ENCODE peak calls at places on chromosomes 6 and 20, in four cellular contexts. V, M, Y and W are unnamed samples.
A peak's percentile ranks its signal among the peaks of the same experiment; 100 is the strongest.

GRCh38 chr6:158850807-158851115 is 31.6 kb upstream of the EZR start:
- DNase-seq in V (no peak), M (no peak), Y (no peak), W (no peak)

GRCh38 chr6:4210619-4211419 is 75.4 kb upstream of the ECI2 start:
- DNase-seq in V (peak; percentile 22), M (peak; percentile 70), Y (peak; percentile 15), W (no peak)

GRCh38 chr6:130167655-130168054 is 55.1 kb downstream of the SAMD3 start:
- DNase-seq in V (no peak), M (no peak), Y (no peak), W (no peak)

GRCh38 chr20:4366076-4366475 is 350.7 kb upstream of the RNF24 start:
- DNase-seq in V (no peak), M (no peak), Y (no peak), W (no peak)

GRCh38 chr20:64112691-64113443 is 5.5 kb upstream of the NPBWR2 start:
- DNase-seq in V (no peak), M (no peak), Y (no peak), W (no peak)

GRCh38 chr6:87198496-87198895 is 43.1 kb downstream of the ZNF292 start:
- DNase-seq in V (no peak), M (no peak), Y (no peak), W (no peak)

GRCh38 chr6:145723646-145724045 is 11.7 kb downstream of the EPM2A start:
- DNase-seq in V (peak; percentile 16), M (no peak), Y (no peak), W (no peak)

GRCh38 chr6:100823041-100823440 is 58.1 kb downstream of the ASCC3 start:
- DNase-seq in V (no peak), M (no peak), Y (no peak), W (no peak)

GRCh38 chr6:45483501-45483900 is 105.8 kb upstream of the SUPT3H start:
- DNase-seq in V (no peak), M (no peak), Y (no peak), W (no peak)

GRCh38 chr20:51525241-51526104 is 17.0 kb downstream of the NFATC2 start:
- DNase-seq in V (no peak), M (no peak), Y (peak; percentile 34), W (no peak)

GRCh38 chr6:42898891-42899361 is 16.9 kb upstream of the PTCRA start:
- DNase-seq in V (peak; percentile 52), M (peak; percentile 90), Y (peak; percentile 63), W (peak; percentile 10)

GRCh38 chr6:110355031-110355430 is 3.1 kb downstream of the METTL24 start:
- DNase-seq in V (no peak), M (no peak), Y (no peak), W (no peak)

GRCh38 chr6:158970640-158971291 is 29.2 kb downstream of the RSPH3 start:
- DNase-seq in V (no peak), M (no peak), Y (no peak), W (no peak)

GRCh38 chr6:28922841-28923317 is 906 bp downstream of the TRIM27 start:
- DNase-seq in V (no peak), M (peak; percentile 27), Y (peak; percentile 7), W (no peak)

GRCh38 chr6:134477991-134478635 is 160.2 kb upstream of the SGK1 start:
- DNase-seq in V (peak; percentile 23), M (no peak), Y (no peak), W (no peak)

GRCh38 chr6:105135056-105135455 is 44.8 kb downstream of the POPDC3 start:
- DNase-seq in V (peak; percentile 36), M (no peak), Y (no peak), W (no peak)

GRCh38 chr6:28742668-28743270 is 181.0 kb downstream of the TRIM27 start:
- DNase-seq in V (peak; percentile 15), M (no peak), Y (no peak), W (no peak)

GRCh38 chr6:66396549-66396948 is 689.5 kb upstream of the EYS start:
- DNase-seq in V (no peak), M (no peak), Y (no peak), W (no peak)

GRCh38 chr6:30880563-30881252 is 3.6 kb upstream of the DDR1 start:
- DNase-seq in V (no peak), M (no peak), Y (no peak), W (no peak)

GRCh38 chr6:150236544-150236943 is 93.7 kb downstream of the PPP1R14C start:
- DNase-seq in V (no peak), M (no peak), Y (no peak), W (no peak)

GRCh38 chr6:124780621-124781020 is 181.6 kb upstream of the RNF217 start:
- DNase-seq in V (no peak), M (no peak), Y (no peak), W (no peak)

GRCh38 chr6:124772733-124773319 is 189.4 kb upstream of the RNF217 start:
- DNase-seq in V (no peak), M (no peak), Y (no peak), W (no peak)

GRCh38 chr6:124783344-124783743 is 178.9 kb upstream of the RNF217 start:
- DNase-seq in V (no peak), M (no peak), Y (no peak), W (no peak)

GRCh38 chr6:124777834-124778233 is 184.4 kb upstream of the RNF217 start:
- DNase-seq in V (no peak), M (no peak), Y (no peak), W (no peak)
- H3K4me1 ChIP-seq in V (no peaks in the 10 kb centered on the region), M (no peaks in the 10 kb centered on the region), Y (no peaks in the 10 kb centered on the region), W (no peaks in the 10 kb centered on the region)

GRCh38 chr20:57703013-57703412 is 6.8 kb downstream of the PMEPA1 start:
- DNase-seq in V (no peak), M (no peak), Y (no peak), W (no peak)

GRCh38 chr20:57701651-57702050 is 8.2 kb downstream of the PMEPA1 start:
- DNase-seq in V (no peak), M (no peak), Y (no peak), W (no peak)

GRCh38 chr20:57702521-57702920 is 7.3 kb downstream of the PMEPA1 start:
- DNase-seq in V (no peak), M (no peak), Y (no peak), W (no peak)

GRCh38 chr20:57701090-57701489 is 8.7 kb downstream of the PMEPA1 start:
- DNase-seq in V (no peak), M (no peak), Y (no peak), W (no peak)

DNA sequence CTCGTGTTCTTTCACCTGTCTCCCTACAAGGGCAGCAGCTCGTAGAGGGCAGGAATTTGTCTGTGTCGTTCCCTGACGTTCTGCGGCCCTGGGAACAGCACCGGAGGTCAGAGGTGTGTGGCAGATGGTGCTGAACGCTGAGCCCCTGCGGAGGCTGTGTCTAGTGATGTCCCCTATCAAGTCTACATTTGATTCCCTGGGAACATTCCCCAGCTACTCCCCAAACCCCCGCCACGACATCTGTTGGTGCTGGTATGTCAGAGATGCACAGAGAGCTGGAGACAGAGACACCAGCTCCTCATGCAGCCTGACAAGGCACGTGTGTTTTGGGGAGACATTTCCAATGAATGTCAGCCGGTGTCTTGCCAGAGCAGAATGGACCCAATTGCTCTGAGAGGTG is 7.7 kb downstream of the PMEPA1 start:
- DNase-seq in V (no peak), M (no peak), Y (no peak), W (no peak)
- H3K4me1 ChIP-seq in V (peaks cover 22% of the 10 kb centered on the region), M (peaks cover 18% of the 10 kb centered on the region), Y (no peaks in the 10 kb centered on the region), W (peaks cover 25% of the 10 kb centered on the region)

GRCh38 chr20:57441510-57442154 is 50.4 kb downstream of the RBM38 start:
- DNase-seq in V (no peak), M (no peak), Y (no peak), W (no peak)

GRCh38 chr20:57442160-57442887 is 51.1 kb downstream of the RBM38 start:
- DNase-seq in V (no peak), M (no peak), Y (no peak), W (no peak)

GRCh38 chr20:57439993-57440392 is 48.8 kb downstream of the RBM38 start:
- DNase-seq in V (no peak), M (no peak), Y (no peak), W (no peak)

GRCh38 chr20:57439432-57439831 is 48.2 kb downstream of the RBM38 start:
- DNase-seq in V (no peak), M (no peak), Y (no peak), W (no peak)

GRCh38 chr20:57440678-57441509 is 49.7 kb downstream of the RBM38 start:
- DNase-seq in V (no peak), M (peak; percentile 22), Y (no peak), W (no peak)
- H3K4me1 ChIP-seq in V (peaks cover 5% of the 10 kb centered on the region), M (peaks cover 13% of the 10 kb centered on the region), Y (peaks cover under 1% of the 10 kb centered on the region), W (peaks cover 27% of the 10 kb centered on the region)

DNA sequence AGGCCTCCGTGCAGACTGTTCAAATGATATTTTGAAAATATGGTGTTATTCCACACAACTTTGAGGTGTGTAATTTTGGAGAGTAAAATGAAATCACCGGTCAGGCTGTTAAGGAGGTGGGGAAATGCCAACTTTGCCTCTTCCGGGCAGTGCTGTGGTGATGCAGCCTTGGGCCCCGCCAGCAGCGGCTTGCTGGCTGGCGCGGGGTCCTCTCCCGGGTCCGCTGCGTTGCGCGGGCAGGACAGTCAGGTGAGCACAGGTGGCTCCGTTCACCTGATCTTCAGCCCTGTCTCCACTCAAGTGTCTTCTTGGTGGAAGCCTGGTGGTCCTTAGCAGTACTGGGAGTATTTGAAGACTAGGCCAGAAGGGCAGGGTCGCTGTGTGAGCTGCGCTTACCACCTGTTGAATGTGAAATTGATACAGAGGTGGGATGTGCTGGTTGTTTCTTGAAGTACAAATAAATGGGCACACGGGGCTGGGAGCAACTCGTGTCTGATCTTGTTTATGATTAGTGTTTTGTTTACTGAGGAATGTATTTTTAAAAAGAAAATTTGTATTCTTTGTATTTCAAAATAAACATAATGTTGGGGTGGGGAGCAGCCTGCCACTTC is 184.2 kb downstream of the ARID1B start:
- DNase-seq in V (no peak), M (no peak), Y (no peak), W (no peak)
- H3K4me1 ChIP-seq in V (peaks cover 13% of the 10 kb centered on the region), M (peaks cover 20% of the 10 kb centered on the region), Y (no peaks in the 10 kb centered on the region), W (peaks cover 34% of the 10 kb centered on the region)

GRCh38 chr6:44064948-44065272 is 62.3 kb downstream of the MRPL14 start:
- DNase-seq in V (no peak), M (no peak), Y (no peak), W (no peak)

GRCh38 chr6:44062771-44063560 is 64.3 kb downstream of the MRPL14 start:
- DNase-seq in V (no peak), M (no peak), Y (no peak), W (no peak)

GRCh38 chr6:44062105-44062770 is 65.0 kb downstream of the MRPL14 start:
- DNase-seq in V (no peak), M (no peak), Y (no peak), W (no peak)

GRCh38 chr6:44064089-44064947 is 62.9 kb downstream of the MRPL14 start:
- DNase-seq in V (peak; percentile 97), M (peak; percentile 70), Y (no peak), W (no peak)

GRCh38 chr6:44063561-44064059 is 63.6 kb downstream of the MRPL14 start:
- DNase-seq in V (no peak), M (no peak), Y (no peak), W (no peak)
- H3K4me1 ChIP-seq in V (peaks cover 60% of the 10 kb centered on the region), M (peaks cover 24% of the 10 kb centered on the region), Y (no peaks in the 10 kb centered on the region), W (peaks cover 60% of the 10 kb centered on the region)

GRCh38 chr20:53907968-53908751 is 162.2 kb downstream of the BCAS1 start:
- DNase-seq in V (no peak), M (no peak), Y (no peak), W (no peak)
- H3K4me1 ChIP-seq in V (peaks cover 30% of the 10 kb centered on the region), M (no peaks in the 10 kb centered on the region), Y (no peaks in the 10 kb centered on the region), W (no peaks in the 10 kb centered on the region)

GRCh38 chr20:44027686-44028340 is 113.2 kb downstream of the TOX2 start:
- DNase-seq in V (no peak), M (no peak), Y (no peak), W (no peak)
- H3K4me1 ChIP-seq in V (no peaks in the 10 kb centered on the region), M (no peaks in the 10 kb centered on the region), Y (peaks cover 15% of the 10 kb centered on the region), W (peaks cover 5% of the 10 kb centered on the region)